ENCODE peak calls at places on chromosomes 11 and 22, in nine cellular contexts. J, K, L, F, B, C, S, H and R are unnamed samples.

GRCh38 chr11:409600-410471 is 5.0 kb downstream of the SIGIRR start:
- DNase-seq in B (no peak), L (peak; percentile 73), H (no peak), C (no peak), J (no peak), F (no peak), K (no peak), S (no peak), R (no peak)

GRCh38 chr11:46977940-46978595 is 41.5 kb downstream of the CSTPP1 start:
- DNase-seq in S (no peak), C (no peak), L (no peak), H (no peak), F (no peak), J (no peak), B (no peak), K (no peak), R (no peak)

GRCh38 chr22:36775589-36775965 is 342 bp downstream of the IFT27 start:
- DNase-seq in L (peak; percentile 48), B (no peak), K (peak; percentile 5), C (peak; percentile 28), F (peak; percentile 45), J (peak; percentile 41), H (peak; percentile 27), S (no peak), R (peak; percentile 54)

GRCh38 chr22:46531776-46532175 is 5.6 kb downstream of the CELSR1 start:
- DNase-seq in S (no peak), B (no peak), K (no peak), J (no peak), C (no peak), L (no peak), H (no peak), F (no peak), R (no peak)

GRCh38 chr11:6418199-6418957 is 516 bp downstream of the APBB1 start:
- DNase-seq in C (no peak), H (no peak), B (no peak), L (no peak), F (peak; percentile 76), S (no peak), J (peak; percentile 30), K (no peak), R (no peak)

GRCh38 chr11:16632295-16633200 is 105.9 kb upstream of the C11orf58 start:
- DNase-seq in S (no peak), K (peak; percentile 9), J (no peak), B (no peak), F (peak; percentile 54), H (peak; percentile 25), L (no peak), C (no peak), R (no peak)

GRCh38 chr11:120573756-120574354 is 62.3 kb downstream of the GRIK4 start:
- DNase-seq in C (no peak), B (no peak), F (no peak), J (no peak), S (no peak), L (no peak), H (no peak), K (no peak), R (no peak)

GRCh38 chr11:70675697-70676374 is 277.5 kb downstream of the CTTN start:
- DNase-seq in B (no peak), S (no peak), K (no peak), J (peak; percentile 60), C (no peak), F (no peak), L (no peak), H (no peak), R (no peak)

GRCh38 chr11:134278356-134278755 is 2.2 kb downstream of the GLB1L3 start:
- DNase-seq in J (no peak), L (no peak), B (no peak), C (no peak), K (no peak), H (no peak), F (no peak), S (no peak), R (no peak)

GRCh38 chr11:3989251-3989650 is 105.3 kb upstream of the RRM1 start:
- DNase-seq in K (peak; percentile 20), C (no peak), L (peak; percentile 38), B (no peak), J (no peak), H (no peak), F (peak; percentile 83), S (no peak), R (peak; percentile 38)

GRCh38 chr22:40178417-40179409 is 988 bp downstream of the TNRC6B start:
- DNase-seq in L (peak; percentile 48), S (no peak), C (no peak), J (peak; percentile 37), H (peak; percentile 59), K (peak; percentile 48), B (no peak), F (peak; percentile 80), R (peak; percentile 44)

GRCh38 chr11:47899801-47900200 is 51.7 kb upstream of the NUP160 start:
- DNase-seq in K (no peak), C (no peak), L (no peak), J (peak; percentile 19), S (no peak), F (no peak), B (peak; percentile 75), H (no peak), R (no peak)

GRCh38 chr11:8017894-8018741 is 31.0 kb downstream of the EIF3F start:
- DNase-seq in K (peak; percentile 20), L (no peak), C (no peak), F (peak; percentile 43), J (no peak), H (no peak), B (no peak), S (no peak), R (no peak)

GRCh38 chr11:76788661-76789442 is 5.7 kb downstream of the TSKU start:
- DNase-seq in C (no peak), K (no peak), J (peak; percentile 90), B (no peak), S (no peak), H (no peak), F (no peak), L (peak; percentile 35), R (peak; percentile 62)

GRCh38 chr11:76786053-76787014 is 3.2 kb downstream of the TSKU start:
- DNase-seq in K (no peak), B (no peak), H (no peak), F (no peak), S (no peak), J (no peak), C (no peak), L (peak; percentile 67), R (no peak)

GRCh38 chr11:76789443-76789719 is 6.2 kb downstream of the TSKU start:
- DNase-seq in H (no peak), C (no peak), K (no peak), J (no peak), L (peak; percentile 7), S (no peak), F (no peak), B (no peak), R (no peak)

GRCh38 chr11:76787271-76787670 is 4.1 kb downstream of the TSKU start:
- DNase-seq in L (peak; percentile 1), F (no peak), S (no peak), C (no peak), H (no peak), B (no peak), K (no peak), J (no peak), R (peak; percentile 3)

GRCh38 chr11:76787911-76788596 is 4.9 kb downstream of the TSKU start:
- DNase-seq in K (peak; percentile 57), J (peak; percentile 26), C (no peak), H (peak; percentile 60), S (no peak), L (peak; percentile 20), F (no peak), B (no peak), R (no peak)
- H3K27ac ChIP-seq in K (no peak overlapping the region), J (peak overlapping the region; percentile 95), C (no peak overlapping the region), H (no peak overlapping the region), S (peak overlapping the region; percentile 98), L (peak overlapping the region; percentile 100), F (no peak overlapping the region), B (no peak overlapping the region), R (no peak overlapping the region)

GRCh38 chr11:10407055-10407454 is 48.0 kb upstream of the AMPD3 start:
- DNase-seq in S (no peak), B (no peak), J (no peak), L (no peak), H (no peak), F (no peak), K (no peak), C (no peak), R (no peak)
- TF ChIP-seq CTCF in S (no peak), B (no peak), J (no peak), L (no peak), H (no peak), F (no peak), K (no peak), C (no peak), R (no peak)

GRCh38 chr22:38016182-38017078 is 32.1 kb upstream of the SOX10 start:
- DNase-seq in B (no peak), H (peak; percentile 80), F (peak; percentile 70), K (peak; percentile 63), C (no peak), J (peak; percentile 52), S (no peak), L (no peak), R (peak; percentile 95)
- H3K4me3 ChIP-seq in B (no peak overlapping the region), H (no peak overlapping the region), F (no peak overlapping the region), K (no peak overlapping the region), C (no peak overlapping the region), J (no peak overlapping the region), S (peak overlapping the region; percentile 42), L (no peak overlapping the region), R (peak overlapping the region; percentile 35)

GRCh38 chr22:31126869-31127175 is 4.1 kb downstream of the INPP5J start:
- DNase-seq in J (no peak), F (no peak), S (no peak), L (no peak), C (no peak), K (no peak), B (no peak), H (no peak), R (no peak)
- H3K27ac ChIP-seq in J (no peak overlapping the region), F (no peak overlapping the region), S (no peak overlapping the region), L (no peak overlapping the region), C (no peak overlapping the region), K (no peak overlapping the region), B (no peak overlapping the region), H (no peak overlapping the region), R (no peak overlapping the region)

GRCh38 chr11:130001491-130002351 is 914 bp downstream of the PRDM10 start:
- DNase-seq in C (peak; percentile 19), L (peak; percentile 59), S (no peak), H (peak; percentile 29), B (no peak), J (peak; percentile 44), K (peak; percentile 48), F (peak; percentile 54), R (peak; percentile 41)
- TF ChIP-seq CTCF in C (no peak), L (no peak), S (no peak), H (no peak), B (no peak), J (no peak), K (no peak), F (no peak), R (no peak)

DNA sequence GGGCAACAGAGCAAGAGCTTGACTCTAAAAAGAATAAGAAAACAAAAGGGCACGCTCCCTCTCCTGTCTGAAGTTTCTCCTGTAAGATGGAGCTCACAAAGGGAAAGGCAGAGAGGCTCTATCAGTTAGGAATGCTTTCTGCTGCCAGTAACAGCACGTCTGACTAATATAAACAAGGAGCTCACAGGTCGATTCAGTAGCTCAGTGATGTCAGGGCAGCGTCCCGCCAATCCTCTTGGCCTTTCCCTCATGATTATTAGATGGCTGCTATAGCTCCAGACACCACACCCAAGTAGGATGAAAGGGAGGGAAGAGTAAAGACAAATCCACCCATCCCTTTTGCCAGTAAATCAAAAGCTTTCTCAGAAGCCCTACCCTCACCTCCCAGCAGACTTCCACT is 51.3 kb upstream of the HMGXB4 start:
- DNase-seq in H (peak; percentile 33), C (no peak), S (no peak), F (no peak), L (no peak), B (no peak), K (peak; percentile 23), J (no peak), R (no peak)
- H3K4me3 ChIP-seq in H (no peak overlapping the region), C (no peak overlapping the region), S (no peak overlapping the region), F (no peak overlapping the region), L (no peak overlapping the region), B (no peak overlapping the region), K (no peak overlapping the region), J (no peak overlapping the region), R (no peak overlapping the region)